ENCODE peak calls at places on chromosomes 4 and X, in five cellular contexts. One of them, this sample, is unnamed.

GRCh38 chr4:115851918-115852766 is 738.7 kb upstream of the NDST4 start:
- DNase-seq in psoas muscle: no peak
- DNase-seq in NAMALWA: peak; percentile 75
- DNase-seq in GM12864: peak; percentile 44
- DNase-seq in GM04503: no peak
- DNase-seq in this sample: no peak

GRCh38 chr4:149785686-149786431 is 29.8 kb downstream of the IQCM start:
- DNase-seq in psoas muscle: no peak
- DNase-seq in NAMALWA: no peak
- DNase-seq in GM12864: no peak
- DNase-seq in GM04503: peak; percentile 45
- DNase-seq in this sample: no peak

GRCh38 chrX:413322-414201 is 26.9 kb upstream of the PPP2R3B start:
- DNase-seq in psoas muscle: peak; percentile 76
- DNase-seq in NAMALWA: peak; percentile 14
- DNase-seq in GM12864: no peak
- DNase-seq in GM04503: no peak
- DNase-seq in this sample: peak; percentile 26

GRCh38 chr4:149292422-149293055 is 523.1 kb downstream of the IQCM start:
- DNase-seq in psoas muscle: no peak
- DNase-seq in NAMALWA: no peak
- DNase-seq in GM12864: no peak
- DNase-seq in GM04503: no peak
- DNase-seq in this sample: no peak

GRCh38 chrX:153769865-153770605 is 6.0 kb downstream of the PLXNB3 start:
- DNase-seq in psoas muscle: peak; percentile 33
- DNase-seq in NAMALWA: no peak
- DNase-seq in GM12864: no peak
- DNase-seq in GM04503: no peak
- DNase-seq in this sample: no peak

GRCh38 chrX:3712870-3713224 is 602 bp downstream of the PRKX start:
- DNase-seq in psoas muscle: peak; percentile 56
- DNase-seq in NAMALWA: no peak
- DNase-seq in GM12864: no peak
- DNase-seq in GM04503: no peak
- DNase-seq in this sample: peak; percentile 39

GRCh38 chr4:48585401-48585800 is 95.3 kb downstream of the ZAR1 start:
- DNase-seq in psoas muscle: no peak
- DNase-seq in NAMALWA: no peak
- DNase-seq in GM12864: no peak
- DNase-seq in GM04503: no peak
- DNase-seq in this sample: no peak

GRCh38 chr4:100933628-100934027 is 413.7 kb downstream of the PPP3CA start:
- DNase-seq in psoas muscle: no peak
- DNase-seq in NAMALWA: no peak
- DNase-seq in GM12864: no peak
- DNase-seq in GM04503: peak; percentile 14
- DNase-seq in this sample: no peak

GRCh38 chr4:47315346-47315745 is 148.2 kb downstream of the COMMD8 start:
- DNase-seq in psoas muscle: no peak
- DNase-seq in NAMALWA: no peak
- DNase-seq in GM12864: no peak
- DNase-seq in GM04503: no peak
- DNase-seq in this sample: no peak

GRCh38 chrX:132004728-132005127 is 18.4 kb upstream of the STK26 start:
- DNase-seq in psoas muscle: no peak
- DNase-seq in NAMALWA: no peak
- DNase-seq in GM12864: no peak
- DNase-seq in GM04503: no peak
- DNase-seq in this sample: no peak

GRCh38 chr4:162984621-162985020 is 182.1 kb downstream of the NAF1 start:
- DNase-seq in psoas muscle: no peak
- DNase-seq in NAMALWA: no peak
- DNase-seq in GM12864: no peak
- DNase-seq in GM04503: no peak
- DNase-seq in this sample: no peak

GRCh38 chr4:48017108-48017527 is 546 bp downstream of the NIPAL1 start:
- DNase-seq in psoas muscle: peak; percentile 55
- DNase-seq in NAMALWA: no peak
- DNase-seq in GM12864: no peak
- DNase-seq in GM04503: no peak
- DNase-seq in this sample: no peak

GRCh38 chr4:82898322-82899243 is 2.0 kb upstream of the THAP9 start:
- DNase-seq in psoas muscle: no peak
- DNase-seq in NAMALWA: peak; percentile 72
- DNase-seq in GM12864: no peak
- DNase-seq in GM04503: peak; percentile 90
- DNase-seq in this sample: no peak

GRCh38 chrX:49627030-49627777 is 28.4 kb downstream of the GAGE1 start:
- DNase-seq in psoas muscle: no peak
- DNase-seq in NAMALWA: peak; percentile 3
- DNase-seq in GM12864: no peak
- DNase-seq in GM04503: no peak
- DNase-seq in this sample: no peak

GRCh38 chrX:69088171-69088938 is 76.9 kb downstream of the PJA1 start:
- DNase-seq in psoas muscle: peak; percentile 18
- DNase-seq in NAMALWA: no peak
- DNase-seq in GM12864: no peak
- DNase-seq in GM04503: no peak
- DNase-seq in this sample: no peak

GRCh38 chr4:165872443-165873297 is at the start of gene TLL1:
- DNase-seq in psoas muscle: no peak
- DNase-seq in NAMALWA: no peak
- DNase-seq in GM12864: no peak
- DNase-seq in GM04503: no peak
- DNase-seq in this sample: no peak

GRCh38 chrX:103376118-103376978 is at the start of gene BEX3:
- DNase-seq in psoas muscle: peak; percentile 64
- DNase-seq in NAMALWA: no peak
- DNase-seq in GM12864: no peak
- DNase-seq in GM04503: no peak
- DNase-seq in this sample: no peak

GRCh38 chr4:147754037-147754445 is 22.2 kb downstream of the ARHGAP10 start:
- DNase-seq in psoas muscle: no peak
- DNase-seq in NAMALWA: no peak
- DNase-seq in GM12864: no peak
- DNase-seq in GM04503: no peak
- DNase-seq in this sample: no peak

GRCh38 chr4:184146951-184147350 is 70.7 kb downstream of the ENPP6 start:
- DNase-seq in psoas muscle: no peak
- DNase-seq in NAMALWA: no peak
- DNase-seq in GM12864: no peak
- DNase-seq in GM04503: no peak
- DNase-seq in this sample: no peak

GRCh38 chrX:123959281-123960063 is 2.0 kb upstream of the STAG2 start:
- DNase-seq in psoas muscle: peak; percentile 78
- DNase-seq in NAMALWA: peak; percentile 52
- DNase-seq in GM12864: no peak
- DNase-seq in GM04503: no peak
- DNase-seq in this sample: no peak

GRCh38 chrX:24963823-24964222 is 51.9 kb downstream of the ARX start:
- DNase-seq in psoas muscle: no peak
- DNase-seq in NAMALWA: no peak
- DNase-seq in GM12864: no peak
- DNase-seq in GM04503: no peak
- DNase-seq in this sample: no peak

GRCh38 chrX:21926527-21927278 is 13.8 kb upstream of the SMS start:
- DNase-seq in psoas muscle: no peak
- DNase-seq in NAMALWA: no peak
- DNase-seq in GM12864: no peak
- DNase-seq in GM04503: peak; percentile 95
- DNase-seq in this sample: no peak

GRCh38 chr4:183441276-183441675 is 3.2 kb upstream of the CDKN2AIP start:
- DNase-seq in psoas muscle: no peak
- DNase-seq in NAMALWA: no peak
- DNase-seq in GM12864: no peak
- DNase-seq in GM04503: no peak
- DNase-seq in this sample: no peak

GRCh38 chr4:78704981-78705757 is 71.0 kb upstream of the BMP2K start:
- DNase-seq in psoas muscle: no peak
- DNase-seq in NAMALWA: no peak
- DNase-seq in GM12864: no peak
- DNase-seq in GM04503: no peak
- DNase-seq in this sample: no peak

GRCh38 chr4:74618659-74619058 is 173.7 kb downstream of the AREG start:
- DNase-seq in psoas muscle: no peak
- DNase-seq in NAMALWA: no peak
- DNase-seq in GM12864: no peak
- DNase-seq in GM04503: no peak
- DNase-seq in this sample: no peak

GRCh38 chrX:149453911-149454820 is 50.9 kb downstream of the IDS start:
- DNase-seq in psoas muscle: no peak
- DNase-seq in NAMALWA: no peak
- DNase-seq in GM12864: no peak
- DNase-seq in GM04503: peak; percentile 62
- DNase-seq in this sample: no peak

GRCh38 chr4:123125477-123125876 is 203.1 kb upstream of the NUDT6 start:
- DNase-seq in psoas muscle: no peak
- DNase-seq in NAMALWA: no peak
- DNase-seq in GM12864: no peak
- DNase-seq in GM04503: no peak
- DNase-seq in this sample: no peak

GRCh38 chr4:76611164-76611563 is 176.1 kb downstream of the SHROOM3 start:
- DNase-seq in psoas muscle: no peak
- DNase-seq in NAMALWA: no peak
- DNase-seq in GM12864: no peak
- DNase-seq in GM04503: no peak
- DNase-seq in this sample: no peak

GRCh38 chrX:9816094-9816700 is 30.0 kb downstream of the SHROOM2 start:
- DNase-seq in psoas muscle: no peak
- DNase-seq in NAMALWA: no peak
- DNase-seq in GM12864: no peak
- DNase-seq in GM04503: no peak
- DNase-seq in this sample: no peak

This sample was measured in CD14-positive monocyte.